ENCODE peak calls at places on chromosomes 16 and 17, in four cellular contexts. Z is HCT116, P is MM.1S, K is DND-41. N is an unnamed sample.

GRCh38 chr16:57689772-57690558 is 4.6 kb upstream of the DRC7 start:
- DNase-seq in Z (no peak), P (no peak), K (peak; percentile 92), N (peak; percentile 69)

GRCh38 chr17:75720656-75721462 is at the start of gene ITGB4:
- DNase-seq in Z (peak; percentile 72), P (peak; percentile 87), K (peak; percentile 15), N (peak; percentile 86)

GRCh38 chr17:67605259-67605912 is 112.3 kb upstream of the NOL11 start:
- DNase-seq in Z (no peak), P (no peak), K (no peak), N (no peak)

GRCh38 chr17:43877031-43877430 is 30.1 kb downstream of the CD300LG start:
- DNase-seq in Z (no peak), P (no peak), K (no peak), N (no peak)

GRCh38 chr17:21551081-21551881 is 141.0 kb upstream of the KCNJ18 start:
- DNase-seq in Z (peak; percentile 18), P (peak; percentile 72), K (peak; percentile 69), N (peak; percentile 94)

GRCh38 chr16:31703526-31704128 is 170.0 kb upstream of the ZNF267 start:
- DNase-seq in Z (no peak), P (no peak), K (no peak), N (peak; percentile 70)

GRCh38 chr17:66944365-66945203 is 19.9 kb upstream of the CACNG4 start:
- DNase-seq in Z (no peak), P (no peak), K (no peak), N (peak; percentile 57)

GRCh38 chr17:41015473-41015872 is 6.5 kb upstream of the KRTAP3-1 start:
- DNase-seq in Z (no peak), P (no peak), K (no peak), N (no peak)

GRCh38 chr17:40614431-40615294 is 33.0 kb downstream of the SMARCE1 start:
- DNase-seq in Z (no peak), P (no peak), K (no peak), N (no peak)

GRCh38 chr16:5541356-5541755 is 443.8 kb upstream of the EEF2KMT start:
- DNase-seq in Z (no peak), P (no peak), K (no peak), N (no peak)

GRCh38 chr17:17570798-17571716 is 20.5 kb downstream of the PEMT start:
- DNase-seq in Z (no peak), P (no peak), K (no peak), N (peak; percentile 76)

GRCh38 chr17:79845601-79845949 is 6.3 kb upstream of the CBX4 start:
- DNase-seq in Z (no peak), P (no peak), K (no peak), N (no peak)

GRCh38 chr16:83940630-83941378 is 12.2 kb upstream of the OSGIN1 start:
- DNase-seq in Z (no peak), P (no peak), K (no peak), N (peak; percentile 73)

GRCh38 chr17:20922128-20922670 is 120.6 kb downstream of the USP22 start:
- DNase-seq in Z (no peak), P (no peak), K (no peak), N (peak; percentile 83)

GRCh38 chr17:32746280-32746679 is 130.6 kb downstream of the MYO1D start:
- DNase-seq in Z (no peak), P (no peak), K (no peak), N (no peak)

GRCh38 chr17:61065263-61065773 is 334.3 kb upstream of the TBX2 start:
- DNase-seq in Z (no peak), P (peak; percentile 53), K (no peak), N (peak; percentile 68)

GRCh38 chr17:33976816-33977215 is 278.3 kb upstream of the CCL2 start:
- DNase-seq in Z (no peak), P (no peak), K (no peak), N (no peak)

GRCh38 chr16:10172848-10173655 is 9.2 kb downstream of the GRIN2A start:
- DNase-seq in Z (no peak), P (no peak), K (no peak), N (no peak)

GRCh38 chr17:325270-325976 is 27.2 kb downstream of the RPH3AL start:
- DNase-seq in Z (no peak), P (no peak), K (no peak), N (peak; percentile 26)

GRCh38 chr17:81026266-81027036 is 8.5 kb upstream of the BAIAP2 start:
- DNase-seq in Z (no peak), P (no peak), K (no peak), N (peak; percentile 63)

GRCh38 chr17:9568957-9569588 is 6.5 kb downstream of the STX8 start:
- DNase-seq in Z (no peak), P (no peak), K (no peak), N (no peak)

GRCh38 chr17:76725580-76726230 is 701 bp downstream of the JMJD6 start:
- DNase-seq in Z (no peak), P (peak; percentile 67), K (peak; percentile 75), N (peak; percentile 84)

GRCh38 chr17:82228842-82229685 is at the start of gene SLC16A3:
- DNase-seq in Z (no peak), P (peak; percentile 46), K (peak; percentile 46), N (peak; percentile 99)

GRCh38 chr17:40450175-40450574 is 6.9 kb downstream of the IGFBP4 start:
- DNase-seq in Z (peak; percentile 62), P (peak; percentile 56), K (peak; percentile 57), N (peak; percentile 67)

GRCh38 chr16:24165273-24165672 is 90.9 kb upstream of the CACNG3 start:
- DNase-seq in Z (no peak), P (no peak), K (no peak), N (no peak)

GRCh38 chr17:81491193-81491592 is 21.4 kb downstream of the ACTG1 start:
- DNase-seq in Z (no peak), P (no peak), K (no peak), N (no peak)

GRCh38 chr17:15263206-15263579 is 1.9 kb downstream of the PMP22 start:
- DNase-seq in Z (no peak), P (no peak), K (no peak), N (peak; percentile 93)

GRCh38 chr17:46875849-46876352 is 24.5 kb downstream of the WNT9B start:
- DNase-seq in Z (no peak), P (peak; percentile 36), K (no peak), N (peak; percentile 17)

GRCh38 chr16:76583995-76584394 is 306.8 kb downstream of the CNTNAP4 start:
- DNase-seq in Z (no peak), P (no peak), K (no peak), N (no peak)

GRCh38 chr16:2150418-2151187 is 2.2 kb downstream of the RAB26 start:
- DNase-seq in Z (no peak), P (no peak), K (no peak), N (peak; percentile 93)

GRCh38 chr17:74052993-74053744 is 150.3 kb upstream of the RPL38 start:
- DNase-seq in Z (no peak), P (no peak), K (no peak), N (no peak)

GRCh38 chr16:21598676-21599157 is 660 bp upstream of the METTL9 start:
- DNase-seq in Z (no peak), P (peak; percentile 19), K (no peak), N (peak; percentile 75)

GRCh38 chr16:52498640-52499039 is 48.3 kb downstream of the TOX3 start:
- DNase-seq in Z (no peak), P (no peak), K (no peak), N (no peak)

GRCh38 chr16:16073884-16074781 is 124.7 kb downstream of the ABCC1 start:
- DNase-seq in Z (no peak), P (no peak), K (no peak), N (peak; percentile 89)

GRCh38 chr17:17906418-17907215 is 65.6 kb downstream of the TOM1L2 start:
- DNase-seq in Z (no peak), P (no peak), K (no peak), N (no peak)

GRCh38 chr16:53031323-53031942 is 21.3 kb downstream of the CHD9NB start:
- DNase-seq in Z (no peak), P (no peak), K (no peak), N (no peak)

GRCh38 chr17:66610734-66611133 is 224.2 kb upstream of the CACNG5 start:
- DNase-seq in Z (no peak), P (no peak), K (no peak), N (no peak)

GRCh38 chr17:67157732-67158639 is 87.0 kb downstream of the HELZ start:
- DNase-seq in Z (peak; percentile 10), P (no peak), K (no peak), N (peak; percentile 44)

GRCh38 chr16:80852261-80852872 is 48.0 kb upstream of the CDYL2 start:
- DNase-seq in Z (peak; percentile 36), P (peak; percentile 33), K (peak; percentile 18), N (no peak)

DNA sequence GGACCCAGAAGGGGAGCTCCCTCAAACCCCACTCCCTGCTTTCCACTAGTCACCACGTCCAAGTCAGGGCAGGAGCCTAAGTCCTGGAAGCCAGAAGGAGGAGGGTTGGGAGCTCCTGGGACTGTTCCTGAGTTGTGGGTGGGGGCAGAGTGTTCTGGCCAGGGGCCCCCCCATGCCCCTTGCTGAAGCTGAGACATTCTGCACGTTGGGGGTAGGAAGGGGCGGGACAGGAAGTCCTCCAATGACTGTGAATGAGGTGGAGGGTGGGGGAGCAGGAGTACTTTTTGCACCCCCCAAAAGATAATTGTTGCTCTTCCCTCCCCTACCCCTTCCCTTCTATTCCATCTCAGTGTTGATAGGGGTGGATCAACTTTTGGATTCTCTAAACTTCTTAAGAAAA is 21.4 kb upstream of the C17orf113 start:
- DNase-seq in Z (no peak), P (no peak), K (no peak), N (no peak)
- H2AFZ ChIP-seq in Z (no peak overlapping the region), P (no peak overlapping the region), K (no peak overlapping the region), N (no peak overlapping the region)

GRCh38 chr16:19168173-19169080 is at the start of gene SYT17:
- DNase-seq in Z (no peak), P (no peak), K (no peak), N (no peak)
- H2AFZ ChIP-seq in Z (peak within 1 kb of the TSS; percentile 88), P (peak within 1 kb of the TSS; percentile 34), K (no peak within 1 kb of the TSS), N (no peak within 1 kb of the TSS)

GRCh38 chr16:11272921-11273720 is at the start of gene PRM3:
- DNase-seq in Z (no peak), P (no peak), K (no peak), N (peak; percentile 30)
- H2AFZ ChIP-seq in Z (no peak within 1 kb of the TSS), P (no peak within 1 kb of the TSS), K (no peak within 1 kb of the TSS), N (no peak within 1 kb of the TSS)

GRCh38 chr17:12964840-12965239 is 53.0 kb downstream of the ELAC2 start:
- DNase-seq in Z (no peak), P (no peak), K (no peak), N (no peak)
- H2AFZ ChIP-seq in Z (no peak overlapping the region), P (no peak overlapping the region), K (no peak overlapping the region), N (no peak overlapping the region)

DNA sequence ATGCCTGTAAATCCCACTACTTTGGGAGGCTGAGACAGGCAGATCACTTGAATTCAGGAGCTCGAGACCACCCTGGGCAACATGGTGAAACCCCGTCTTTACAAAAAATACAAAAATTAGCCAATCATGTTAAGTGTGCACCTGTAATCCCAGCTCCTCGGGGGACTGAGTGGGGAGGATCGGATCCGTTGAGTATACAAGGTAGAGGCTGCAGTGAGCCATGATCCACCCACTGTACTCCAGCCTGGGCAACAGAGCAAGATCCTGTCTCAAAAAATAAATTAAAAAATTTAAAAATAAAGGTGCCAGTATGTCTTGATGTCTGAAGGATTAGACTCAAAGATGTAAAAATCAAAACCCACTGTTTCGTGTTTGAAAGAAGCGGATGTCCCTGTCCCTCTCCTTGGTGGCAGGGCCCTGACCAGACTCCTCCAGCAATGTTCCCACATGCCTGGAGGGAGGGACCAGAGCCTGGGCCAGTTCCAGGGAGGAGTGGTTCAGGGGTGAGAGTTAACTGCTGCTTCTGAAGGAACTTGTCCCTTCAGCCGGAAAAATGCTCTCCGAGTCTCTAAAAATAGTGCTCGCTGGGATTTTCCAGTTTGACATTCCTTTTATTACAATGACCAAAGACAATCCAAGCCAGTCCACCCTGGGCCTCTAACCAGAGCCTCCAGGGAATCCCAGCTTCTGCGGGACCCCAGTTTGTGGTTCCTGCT is 9.4 kb upstream of the CMTM4 start:
- DNase-seq in Z (no peak), P (no peak), K (no peak), N (no peak)
- H2AFZ ChIP-seq in Z (no peak overlapping the region), P (no peak overlapping the region), K (no peak overlapping the region), N (peak overlapping the region; percentile 84)

N was measured in osteoblast.